ENCODE peak calls at places on chromosomes 1 and 21, in five cellular contexts. I, L, T, V and U are unnamed samples.

GRCh38 chr1:1360511-1361169 is 2.3 kb upstream of the MXRA8 start:
- DNase-seq in I (peak; percentile 56), L (no peak), T (peak; percentile 78), V (no peak), U (peak; percentile 68)

GRCh38 chr1:23751050-23751814 is 8.0 kb downstream of the ELOA start:
- DNase-seq in V (peak; percentile 63), T (peak; percentile 67), L (no peak), I (peak; percentile 21), U (peak; percentile 67)

GRCh38 chr1:166197141-166197540 is 30.3 kb upstream of the FAM78B start:
- DNase-seq in T (no peak), L (no peak), V (no peak), I (no peak), U (no peak)

GRCh38 chr1:160025314-160025713 is 6.5 kb downstream of the PIGM start:
- DNase-seq in T (no peak), I (no peak), L (no peak), V (no peak), U (no peak)

GRCh38 chr21:46639489-46640386 is 4.3 kb downstream of the PRMT2 start:
- DNase-seq in T (peak; percentile 44), I (no peak), L (no peak), V (no peak), U (peak; percentile 15)

GRCh38 chr1:77857557-77857956 is 30.9 kb upstream of the NEXN start:
- DNase-seq in I (no peak), V (no peak), T (no peak), L (no peak), U (no peak)

GRCh38 chr1:109398343-109399225 is 866 bp upstream of the SORT1 start:
- DNase-seq in T (no peak), I (no peak), V (no peak), L (no peak), U (no peak)

GRCh38 chr1:36516372-36517018 is 33.8 kb upstream of the CSF3R start:
- DNase-seq in L (no peak), T (peak; percentile 87), I (peak; percentile 39), V (peak; percentile 90), U (peak; percentile 60)

DNA sequence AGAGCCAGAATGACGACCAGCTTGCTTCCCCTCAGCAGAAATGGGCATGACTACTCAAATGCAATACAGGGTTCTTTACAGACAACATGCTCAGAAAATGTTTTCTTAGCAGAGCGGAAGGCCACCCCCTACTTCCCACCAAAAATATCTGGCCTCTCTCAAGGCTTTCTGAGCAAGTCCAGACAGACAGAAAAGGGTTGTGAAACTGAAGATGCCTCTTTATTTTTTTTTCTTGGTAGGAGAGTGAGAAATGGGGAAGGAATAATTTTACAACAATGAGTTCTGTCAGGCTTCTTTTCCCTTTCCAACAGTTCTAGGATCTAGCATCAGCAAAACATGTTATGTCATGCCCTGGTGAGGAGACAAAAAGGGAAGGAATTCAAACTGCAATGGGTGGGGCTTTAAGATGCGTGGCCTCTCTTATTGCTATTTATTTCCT is 172.0 kb upstream of the CAMK1G start:
- DNase-seq in L (no peak), I (no peak), T (no peak), V (no peak), U (no peak)
- TF ChIP-seq ZBTB33 in L (no peak), I (no peak), T (no peak), V (no peak), U (no peak)

DNA sequence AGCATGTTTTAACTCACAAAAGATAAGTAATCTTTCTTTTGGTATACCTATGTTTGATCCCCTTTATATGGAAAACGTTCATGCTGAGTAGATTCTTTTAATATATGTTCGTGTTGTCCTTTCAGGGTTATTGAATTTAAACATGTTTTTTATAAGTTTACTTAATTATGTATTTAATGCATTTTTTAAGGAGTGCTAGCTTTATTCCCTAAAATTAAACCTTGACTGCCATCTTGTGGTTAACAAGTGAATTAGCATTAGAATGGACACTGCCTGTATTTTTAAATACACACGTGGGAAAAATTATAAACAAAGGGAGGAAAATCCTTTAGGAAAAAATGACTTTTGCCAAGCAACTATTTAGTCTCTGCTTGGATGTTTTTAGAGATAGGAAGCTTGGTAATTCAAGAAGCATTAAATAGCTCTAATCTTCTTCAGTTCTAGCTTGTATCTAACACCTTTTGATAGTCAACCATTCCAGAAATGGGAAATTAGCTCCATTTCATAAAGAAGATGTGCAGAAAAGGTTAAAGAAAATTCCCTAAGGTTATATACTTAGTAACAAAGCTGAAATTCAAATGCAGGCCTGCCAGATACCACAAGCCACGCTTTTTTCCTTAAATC is 43.0 kb downstream of the UBE2U start:
- DNase-seq in T (peak; percentile 25), I (no peak), L (no peak), V (peak; percentile 19), U (peak; percentile 25)
- TF ChIP-seq ZBTB33 in T (no peak), I (no peak), L (no peak), V (no peak), U (no peak)

GRCh38 chr1:46013566-46013965 is 118.9 kb downstream of the PIK3R3 start:
- DNase-seq in V (no peak), T (no peak), I (no peak), L (no peak), U (no peak)

GRCh38 chr1:46011121-46011695 is 121.2 kb downstream of the PIK3R3 start:
- DNase-seq in T (no peak), I (no peak), L (no peak), V (no peak), U (no peak)

GRCh38 chr1:46005594-46005993 is 126.8 kb downstream of the PIK3R3 start:
- DNase-seq in L (no peak), T (no peak), V (no peak), I (no peak), U (no peak)

GRCh38 chr1:46008585-46008984 is 123.8 kb downstream of the PIK3R3 start:
- DNase-seq in V (no peak), T (no peak), I (no peak), L (no peak), U (no peak)

DNA sequence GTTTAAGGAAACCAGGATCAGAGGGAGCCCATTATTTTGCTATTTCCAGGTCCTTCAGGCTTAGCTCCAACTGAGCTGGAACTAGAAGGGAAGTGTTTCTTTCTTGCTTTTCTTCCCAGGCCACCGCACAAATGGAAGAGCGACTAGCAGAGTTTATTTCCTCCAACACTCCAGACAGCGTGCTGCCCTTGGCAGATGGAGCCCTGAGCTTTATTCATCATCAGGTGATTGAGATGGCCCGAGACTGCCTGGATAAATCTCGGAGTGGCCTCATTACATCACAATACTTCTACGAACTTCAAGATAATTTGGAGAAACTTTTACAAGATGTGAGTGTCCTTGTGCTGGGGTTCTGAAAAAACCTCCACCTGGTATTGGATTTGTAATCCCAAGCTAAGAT is 121.8 kb downstream of the PIK3R3 start:
- DNase-seq in L (no peak), I (no peak), V (no peak), T (no peak), U (no peak)
- TF ChIP-seq ZBTB33 in L (no peak), I (no peak), V (no peak), T (no peak), U (no peak)

GRCh38 chr1:7692038-7692437 is 79.1 kb upstream of the VAMP3 start:
- DNase-seq in V (no peak), L (no peak), I (no peak), T (no peak), U (no peak)

GRCh38 chr1:7690076-7690475 is 81.0 kb upstream of the VAMP3 start:
- DNase-seq in V (no peak), T (no peak), I (no peak), L (no peak), U (no peak)

GRCh38 chr1:7693662-7694061 is 77.4 kb upstream of the VAMP3 start:
- DNase-seq in L (no peak), I (no peak), T (no peak), V (no peak), U (no peak)

GRCh38 chr1:7690496-7691182 is 80.5 kb upstream of the VAMP3 start:
- DNase-seq in T (no peak), V (no peak), L (no peak), I (no peak), U (no peak)

DNA sequence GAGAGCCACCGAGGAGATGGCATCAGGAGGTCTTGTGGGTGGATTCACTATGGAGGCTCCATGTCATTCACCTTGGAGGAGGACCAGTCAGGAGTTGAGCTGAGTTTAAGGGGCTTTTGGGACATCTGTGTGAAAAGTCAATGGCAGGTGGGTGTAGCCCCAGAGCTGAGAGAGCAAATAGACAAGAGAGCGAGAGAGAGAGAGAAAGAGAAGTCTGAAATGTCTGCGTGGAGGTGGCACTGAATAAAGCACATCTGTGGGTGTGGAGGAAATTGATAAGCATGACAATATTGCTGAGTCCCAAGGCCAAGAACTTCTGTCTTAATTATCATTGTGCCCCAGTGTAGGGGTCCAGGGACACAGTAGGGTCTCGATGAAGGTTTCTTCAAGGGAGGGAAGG is 79.5 kb upstream of the VAMP3 start:
- DNase-seq in T (no peak), V (no peak), L (no peak), I (no peak), U (no peak)
- TF ChIP-seq ZBTB33 in T (no peak), V (no peak), L (no peak), I (no peak), U (no peak)

GRCh38 chr1:30404341-30404740 is 319.0 kb downstream of the MATN1 start:
- DNase-seq in T (no peak), L (no peak), I (no peak), V (no peak), U (no peak)

GRCh38 chr1:30403061-30403645 is 320.2 kb downstream of the MATN1 start:
- DNase-seq in I (no peak), L (no peak), T (no peak), V (no peak), U (no peak)

GRCh38 chr1:30405631-30406212 is 317.7 kb downstream of the MATN1 start:
- DNase-seq in T (no peak), L (no peak), I (no peak), V (no peak), U (no peak)

GRCh38 chr1:30403732-30404131 is 319.7 kb downstream of the MATN1 start:
- DNase-seq in I (no peak), V (no peak), L (no peak), T (no peak), U (no peak)

GRCh38 chr1:30405081-30405480 is 318.3 kb downstream of the MATN1 start:
- DNase-seq in T (no peak), L (no peak), I (no peak), V (no peak), U (no peak)
- TF ChIP-seq ZBTB33 in T (no peak), L (no peak), I (no peak), V (no peak), U (no peak)